ENCODE peak calls at places on chromosome X, in four cellular contexts. C is HepG2, V is HCT116, I is K562. P is an unnamed sample. For H3K4me1, the result is how much of the 10 kb centered on the place peaks cover.

GRCh38 chrX:4547218-4547836 is 833.9 kb upstream of the PRKX start:
- DNase-seq in C (peak), V (peak), I (peak), P (peak)

GRCh38 chrX:71144651-71145050 is at the start of gene NLGN3:
- DNase-seq in C (no peak), V (no peak), I (no peak), P (no peak)

GRCh38 chrX:72495041-72495440 is 77.6 kb downstream of the HDAC8 start:
- DNase-seq in C (no peak), V (no peak), I (no peak), P (no peak)

GRCh38 chrX:30995060-30995700 is 76.7 kb downstream of the FTHL17 start:
- DNase-seq in C (peak), V (no peak), I (no peak), P (no peak)

GRCh38 chrX:149371984-149372383 is 133.1 kb downstream of the IDS start:
- DNase-seq in C (no peak), V (no peak), I (no peak), P (no peak)

GRCh38 chrX:104193485-104193884 is 27.2 kb downstream of the FAM199X start:
- DNase-seq in C (no peak), V (no peak), I (no peak), P (no peak)

GRCh38 chrX:155027509-155028066 is 944 bp downstream of the FUNDC2 start:
- DNase-seq in C (peak), V (peak), I (peak), P (peak)

GRCh38 chrX:143027262-143027661 is 1.5 kb downstream of the SPANXN4 start:
- DNase-seq in C (no peak), V (no peak), I (no peak), P (no peak)

GRCh38 chrX:10855845-10856244 is 235.5 kb upstream of the MID1 start:
- DNase-seq in C (no peak), V (no peak), I (no peak), P (no peak)

GRCh38 chrX:74009041-74009440 is 294.9 kb upstream of the ZCCHC13 start:
- DNase-seq in C (no peak), V (no peak), I (no peak), P (no peak)

GRCh38 chrX:119698835-119699234 is 5.9 kb upstream of the SEPTIN6 start:
- DNase-seq in C (peak), V (peak), I (peak), P (peak)

GRCh38 chrX:39729834-39730670 is 367.7 kb downstream of the BCOR start:
- DNase-seq in C (no peak), V (no peak), I (peak), P (no peak)

GRCh38 chrX:144259054-144259453 is 375.2 kb downstream of the UBE2NL start:
- DNase-seq in C (no peak), V (no peak), I (no peak), P (no peak)

GRCh38 chrX:148691456-148691855 is 191.0 kb downstream of the AFF2 start:
- DNase-seq in C (no peak), V (no peak), I (no peak), P (no peak)

GRCh38 chrX:27565992-27566391 is 24.2 kb upstream of the DCAF8L2 start:
- DNase-seq in C (peak), V (no peak), I (peak), P (no peak)

GRCh38 chrX:149476513-149476912 is 28.6 kb downstream of the IDS start:
- DNase-seq in C (no peak), V (no peak), I (no peak), P (no peak)

GRCh38 chrX:20362268-20363002 is 95.7 kb upstream of the RPS6KA3 start:
- DNase-seq in C (peak), V (no peak), I (peak), P (no peak)

GRCh38 chrX:106037835-106038473 is 573 bp downstream of the SERPINA7 start:
- DNase-seq in C (no peak), V (no peak), I (no peak), P (no peak)

DNA sequence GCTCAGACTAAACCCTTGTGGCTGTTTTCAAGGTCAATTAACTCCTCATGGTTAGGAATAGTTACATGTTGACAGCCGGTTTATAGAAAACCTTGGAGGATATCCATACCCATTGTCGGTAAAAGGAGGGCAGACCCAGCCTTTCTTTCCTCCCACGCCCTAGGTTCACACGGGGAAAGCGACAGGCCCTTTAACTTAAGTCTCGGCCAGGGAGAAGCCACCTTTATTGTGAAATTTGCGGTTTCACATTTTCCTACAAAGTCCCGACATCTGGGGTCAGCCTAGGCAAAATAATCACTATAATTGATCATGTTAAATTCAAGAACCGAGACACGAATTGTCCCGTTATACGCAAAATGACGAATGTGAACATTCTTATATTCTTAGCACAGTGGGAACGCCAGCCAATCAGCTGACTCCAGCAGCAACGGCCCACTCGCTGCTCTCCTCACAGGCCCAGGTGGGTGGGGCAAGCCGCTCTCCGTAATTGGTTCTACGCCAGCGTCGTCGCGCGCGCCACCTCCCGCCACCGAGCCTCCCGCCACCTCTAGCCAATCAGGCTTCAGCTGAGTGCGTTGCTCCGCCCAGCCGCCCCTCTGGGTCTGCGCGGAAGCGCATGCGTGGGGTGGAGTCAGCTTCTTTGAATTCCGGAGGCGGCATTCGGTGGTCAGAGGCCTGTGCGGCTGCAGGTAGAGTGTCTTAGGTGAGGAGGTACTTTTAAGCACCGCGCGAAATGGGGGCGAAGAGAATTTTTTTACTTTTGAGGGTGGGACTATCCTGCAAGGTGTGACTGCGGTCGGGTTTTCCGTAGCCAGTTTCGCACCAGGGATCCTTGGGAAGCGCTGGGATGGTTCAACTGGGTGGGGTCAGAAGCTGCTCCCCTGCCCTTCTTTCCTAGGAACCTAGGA is at the start of gene CENPI:
- DNase-seq in C (peak), V (peak), I (peak), P (peak)
- TF ChIP-seq POLR2AphosphoS5 in C (peak), V (peak), I (no peak), P (peak)

GRCh38 chrX:15430584-15430983 is 46.4 kb upstream of the VEGFD start:
- DNase-seq in C (no peak), V (no peak), I (no peak), P (no peak)
- TF ChIP-seq TCF7L2 in C (no peak), V (no peak), I (no peak), P (no peak)

GRCh38 chrX:151791961-151792360 is 57.4 kb downstream of the CNGA2 start:
- DNase-seq in C (no peak), V (no peak), I (no peak), P (no peak)
- H3K4me1 ChIP-seq in C (under half), V (under half), I (under half), P (under half)

GRCh38 chrX:103073442-103073841 is 9.5 kb upstream of the BEX1 start:
- DNase-seq in C (no peak), V (no peak), I (no peak), P (no peak)
- TF ChIP-seq POLR2AphosphoS5 in C (no peak), V (no peak), I (no peak), P (no peak)

GRCh38 chrX:132568291-132568690 is 79.5 kb upstream of the MBNL3 start:
- DNase-seq in C (no peak), V (no peak), I (no peak), P (no peak)
- TF ChIP-seq TCF7L2 in C (no peak), V (no peak), I (no peak), P (no peak)

GRCh38 chrX:69109036-69109663 is 56.1 kb downstream of the PJA1 start:
- DNase-seq in C (no peak), V (no peak), I (no peak), P (no peak)
- H3K4me1 ChIP-seq in C (under half), V (under half), I (under half), P (under half)

GRCh38 chrX:48459483-48459882 is 10.6 kb downstream of the SLC38A5 start:
- DNase-seq in C (no peak), V (no peak), I (no peak), P (no peak)

GRCh38 chrX:48458711-48459110 is 11.3 kb downstream of the SLC38A5 start:
- DNase-seq in C (no peak), V (no peak), I (no peak), P (no peak)

GRCh38 chrX:48460606-48461005 is 9.5 kb downstream of the SLC38A5 start:
- DNase-seq in C (no peak), V (no peak), I (no peak), P (no peak)

GRCh38 chrX:48460031-48460430 is 10.0 kb downstream of the SLC38A5 start:
- DNase-seq in C (no peak), V (no peak), I (no peak), P (no peak)

GRCh38 chrX:48456628-48457027 is 13.4 kb downstream of the SLC38A5 start:
- DNase-seq in C (no peak), V (no peak), I (no peak), P (no peak)
- TF ChIP-seq POLR2AphosphoS5 in C (no peak), V (no peak), I (no peak), P (no peak)

GRCh38 chrX:1451676-1452496 is 823 bp downstream of the ASMTL start:
- DNase-seq in C (no peak), V (no peak), I (no peak), P (no peak)

GRCh38 chrX:1453951-1454785 is 1.5 kb upstream of the ASMTL start:
- DNase-seq in C (peak), V (peak), I (peak), P (no peak)

GRCh38 chrX:1453390-1453783 is 678 bp upstream of the ASMTL start:
- DNase-seq in C (no peak), V (no peak), I (no peak), P (no peak)

GRCh38 chrX:1451251-1451675 is 1.4 kb downstream of the ASMTL start:
- DNase-seq in C (no peak), V (no peak), I (no peak), P (no peak)

DNA sequence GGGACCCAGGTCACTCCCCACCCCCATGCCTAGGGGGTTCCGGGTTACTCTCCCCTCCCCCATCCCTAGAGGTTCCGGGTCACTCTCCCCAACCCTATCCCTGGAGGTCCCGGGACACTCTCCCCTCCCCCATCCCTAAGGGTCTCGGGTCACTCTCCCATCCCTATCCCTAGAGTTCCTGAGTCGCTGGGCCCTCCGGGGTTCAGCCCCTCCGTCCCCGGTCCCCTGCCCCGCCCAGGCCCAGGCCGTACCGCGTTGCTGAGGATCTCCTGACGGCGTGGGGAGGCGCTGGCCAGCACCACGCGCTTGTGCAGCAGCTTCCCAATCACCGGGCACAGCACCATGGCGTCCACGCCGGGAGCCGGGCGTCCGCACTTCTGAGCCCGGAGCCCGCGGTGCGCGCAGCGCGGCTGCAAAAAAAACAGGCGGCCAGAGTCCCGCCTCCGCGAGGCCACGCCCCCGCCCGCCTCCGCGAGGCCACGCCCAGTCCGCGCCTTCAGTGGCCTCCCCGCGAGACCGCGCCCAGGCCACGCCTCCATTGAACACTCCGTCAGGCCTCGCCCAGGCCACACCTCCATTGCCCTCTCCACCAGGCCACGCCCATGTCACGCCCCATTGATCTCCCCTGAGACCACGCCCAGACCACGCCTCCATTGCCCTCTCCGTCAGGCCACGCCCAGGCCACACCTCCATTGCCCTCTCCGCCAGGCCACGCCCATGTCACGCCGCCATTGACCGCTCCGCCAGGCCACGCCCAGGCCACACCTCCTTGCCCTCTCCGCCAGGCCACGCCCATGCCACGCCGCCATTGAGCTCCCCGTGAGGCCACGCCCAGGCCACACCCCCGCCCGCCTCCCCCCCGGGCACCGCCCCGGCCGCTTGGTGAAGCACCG is at the start of gene ASMTL:
- DNase-seq in C (peak), V (peak), I (peak), P (peak)
- TF ChIP-seq TCF7L2 in C (no peak), V (no peak), I (no peak), P (no peak)

GRCh38 chrX:150573702-150574101 is 5.3 kb downstream of the MTM1 start:
- DNase-seq in C (no peak), V (no peak), I (no peak), P (no peak)

GRCh38 chrX:150577174-150577573 is 8.8 kb downstream of the MTM1 start:
- DNase-seq in C (peak), V (no peak), I (no peak), P (no peak)

GRCh38 chrX:150575415-150575814 is 7.0 kb downstream of the MTM1 start:
- DNase-seq in C (no peak), V (peak), I (no peak), P (no peak)

GRCh38 chrX:150572206-150572605 is 3.8 kb downstream of the MTM1 start:
- DNase-seq in C (no peak), V (no peak), I (no peak), P (no peak)

DNA sequence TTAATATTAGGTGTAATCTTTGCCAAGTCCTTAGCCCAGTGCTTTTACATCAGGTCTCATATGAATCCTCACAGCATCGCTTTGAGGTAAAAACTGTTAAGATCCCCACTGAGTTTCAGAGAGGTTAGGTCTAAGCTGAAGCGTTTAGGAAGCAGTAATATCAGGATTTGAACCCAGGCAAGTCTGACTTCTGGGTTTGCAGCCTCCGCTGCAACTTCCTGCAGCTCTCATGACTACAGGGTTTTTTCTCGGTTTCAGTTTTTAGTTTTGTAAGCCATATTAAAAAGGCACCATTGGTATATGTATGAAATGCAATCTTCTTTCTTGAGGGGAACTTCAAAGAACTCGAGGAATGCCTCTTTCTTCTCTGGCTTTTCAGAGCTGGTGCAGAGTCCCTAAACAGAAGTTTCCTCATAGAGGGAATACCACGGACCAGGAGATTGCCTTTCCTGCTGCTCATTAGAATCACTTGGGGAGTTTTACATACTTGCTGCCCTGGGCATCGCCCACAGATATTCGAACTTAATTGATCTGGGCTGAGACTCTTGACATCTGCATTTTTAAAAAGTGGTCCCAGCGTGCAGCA is 6.5 kb downstream of the MTM1 start:
- DNase-seq in C (no peak), V (no peak), I (no peak), P (no peak)
- H3K4me1 ChIP-seq in C (half or more), V (half or more), I (under half), P (half or more)

P was measured in Panc1.